ENCODE peak calls at places on chromosome 19, in ten cellular contexts. A is CD8-positive, alpha-beta T cell; B is BJ; N is brain microvascular endothelial cell; F is progenitor cell of endocrine pancreas; D is adrenal gland; O is thoracic aorta; X is AG04450; C is astrocyte of the spinal cord; T is endothelial cell. E is an unnamed sample.

GRCh38 chr19:39997595-39998216 is 846 bp downstream of the ZNF546 start:
- DNase-seq in A (no peak), B (no peak), N (no peak), F (no peak), D (no peak), O (no peak), X (no peak), C (no peak), T (no peak), E (no peak)

GRCh38 chr19:32651729-32652140 is 23.2 kb downstream of the ANKRD27 start:
- DNase-seq in A (no peak), B (no peak), N (peak), F (no peak), D (no peak), O (no peak), X (no peak), C (peak), T (no peak), E (peak)

GRCh38 chr19:1650627-1651009 is 1.8 kb downstream of the TCF3 start:
- DNase-seq in A (no peak), B (no peak), N (no peak), F (no peak), D (no peak), O (no peak), X (no peak), C (peak), T (no peak), E (no peak)

GRCh38 chr19:46813570-46814358 is 25.4 kb upstream of the SLC1A5 start:
- DNase-seq in A (no peak), B (no peak), N (peak), F (no peak), D (peak), O (no peak), X (no peak), C (peak), T (no peak), E (no peak)

GRCh38 chr19:19615086-19615485 is 3.4 kb downstream of the PBX4 start:
- DNase-seq in A (no peak), B (no peak), N (no peak), F (no peak), D (no peak), O (no peak), X (no peak), C (no peak), T (no peak), E (no peak)

GRCh38 chr19:19545128-19545591 is 7.1 kb downstream of the CILP2 start:
- DNase-seq in A (no peak), B (no peak), N (no peak), F (no peak), D (no peak), O (no peak), X (no peak), C (no peak), T (no peak), E (no peak)

GRCh38 chr19:23769691-23770468 is 11.2 kb upstream of the ZNF681 start:
- DNase-seq in A (no peak), B (no peak), N (no peak), F (no peak), D (no peak), O (no peak), X (no peak), C (no peak), T (no peak), E (no peak)

GRCh38 chr19:13492128-13492527 is 14.2 kb downstream of the CACNA1A start:
- DNase-seq in A (no peak), B (peak), N (peak), F (no peak), D (no peak), O (no peak), X (peak), C (peak), T (no peak), E (no peak)

GRCh38 chr19:48354332-48354992 is 9.3 kb downstream of the TMEM143 start:
- DNase-seq in A (no peak), B (no peak), N (peak), F (no peak), D (no peak), O (no peak), X (no peak), C (peak), T (no peak), E (no peak)

GRCh38 chr19:12985049-12985776 is 10.1 kb upstream of the NFIX start:
- DNase-seq in A (peak), B (no peak), N (peak), F (no peak), D (peak), O (no peak), X (no peak), C (peak), T (no peak), E (no peak)

GRCh38 chr19:686589-687297 is 8.5 kb downstream of the PRSS57 start:
- DNase-seq in A (no peak), B (no peak), N (no peak), F (no peak), D (no peak), O (no peak), X (no peak), C (no peak), T (no peak), E (no peak)

GRCh38 chr19:40962460-40962961 is 28.6 kb upstream of the CYP2B6 start:
- DNase-seq in A (no peak), B (peak), N (peak), F (no peak), D (peak), O (no peak), X (no peak), C (peak), T (no peak), E (no peak)

GRCh38 chr19:48135411-48135810 is 24.8 kb upstream of the PLA2G4C start:
- DNase-seq in A (no peak), B (no peak), N (no peak), F (no peak), D (no peak), O (no peak), X (no peak), C (no peak), T (no peak), E (no peak)

GRCh38 chr19:35557539-35558399 is 5.7 kb downstream of the ATP4A start:
- DNase-seq in A (no peak), B (no peak), N (peak), F (peak), D (peak), O (no peak), X (no peak), C (peak), T (peak), E (peak)

GRCh38 chr19:39927076-39927475 is 7.4 kb downstream of the FCGBP start:
- DNase-seq in A (no peak), B (no peak), N (no peak), F (no peak), D (no peak), O (no peak), X (no peak), C (no peak), T (no peak), E (no peak)

GRCh38 chr19:35040826-35041547 is 534 bp upstream of the HPN start:
- DNase-seq in A (no peak), B (no peak), N (no peak), F (peak), D (peak), O (peak), X (no peak), C (no peak), T (peak), E (peak)

DNA sequence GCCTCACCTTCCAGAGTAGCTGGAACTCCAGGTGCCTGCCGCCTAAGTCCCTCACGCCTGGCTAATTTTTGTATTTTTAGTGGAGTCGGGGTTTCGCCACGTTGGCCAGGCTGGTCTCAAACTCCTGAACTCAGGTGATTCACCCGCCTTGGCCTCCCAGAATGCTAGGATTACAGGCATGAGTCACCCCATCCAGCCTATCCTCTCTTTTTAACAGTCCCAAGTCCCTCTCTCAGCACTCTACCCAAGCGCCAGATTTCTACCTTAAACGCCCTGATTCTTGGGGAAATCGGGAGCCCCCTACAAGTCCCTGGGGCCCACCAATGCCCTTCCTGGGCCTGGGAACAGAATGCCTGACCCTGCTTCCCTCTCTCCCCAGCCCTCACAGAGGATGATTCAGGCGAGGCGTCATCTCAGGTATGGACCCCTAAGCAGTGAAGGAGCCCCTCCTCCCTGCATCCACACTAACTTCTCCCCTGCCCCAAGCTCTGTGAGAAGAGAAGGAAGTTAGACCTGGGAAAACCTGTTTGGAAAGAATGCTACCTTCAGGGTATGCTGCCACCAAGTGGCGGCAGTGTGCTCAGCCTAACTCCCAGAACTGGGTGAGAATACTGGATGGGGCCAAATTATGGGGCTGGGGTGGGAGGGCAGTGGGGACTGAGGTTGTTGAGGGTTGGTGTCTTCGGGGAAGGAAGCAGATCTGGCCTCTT is 20.8 kb upstream of the EBI3 start:
- DNase-seq in A (no peak), B (no peak), N (peak), F (no peak), D (no peak), O (no peak), X (no peak), C (peak), T (no peak), E (no peak)
- TF ChIP-seq CTCF in A (no peak), B (peak), N (peak), F (peak), D (peak), O (no peak), X (peak), C (peak), T (no peak), E (no peak)

GRCh38 chr19:17260842-17261325 is 3.7 kb downstream of the USHBP1 start:
- DNase-seq in A (peak), B (no peak), N (peak), F (peak), D (peak), O (no peak), X (no peak), C (peak), T (peak), E (peak)
- TF ChIP-seq CTCF in A (peak), B (peak), N (peak), F (peak), D (peak), O (peak), X (peak), C (peak), T (peak), E (peak)

GRCh38 chr19:49684251-49684982 is 5.0 kb upstream of the ADM5 start:
- DNase-seq in A (no peak), B (no peak), N (no peak), F (no peak), D (peak), O (no peak), X (no peak), C (no peak), T (no peak), E (no peak)
- TF ChIP-seq CTCF in A (no peak), B (peak), N (peak), F (peak), D (peak), O (peak), X (peak), C (peak), T (peak), E (peak)

GRCh38 chr19:7932930-7933300 is 7.0 kb upstream of the CTXN1 start:
- DNase-seq in A (no peak), B (no peak), N (no peak), F (no peak), D (no peak), O (no peak), X (no peak), C (no peak), T (no peak), E (no peak)

GRCh38 chr19:7933828-7934725 is 8.1 kb upstream of the CTXN1 start:
- DNase-seq in A (no peak), B (no peak), N (no peak), F (no peak), D (no peak), O (no peak), X (no peak), C (no peak), T (no peak), E (no peak)

GRCh38 chr19:7932276-7932929 is 6.5 kb upstream of the CTXN1 start:
- DNase-seq in A (no peak), B (no peak), N (no peak), F (no peak), D (peak), O (no peak), X (no peak), C (no peak), T (no peak), E (no peak)

GRCh38 chr19:7934766-7935165 is 8.7 kb downstream of the TIMM44 start:
- DNase-seq in A (no peak), B (no peak), N (no peak), F (no peak), D (no peak), O (no peak), X (no peak), C (no peak), T (no peak), E (no peak)

DNA sequence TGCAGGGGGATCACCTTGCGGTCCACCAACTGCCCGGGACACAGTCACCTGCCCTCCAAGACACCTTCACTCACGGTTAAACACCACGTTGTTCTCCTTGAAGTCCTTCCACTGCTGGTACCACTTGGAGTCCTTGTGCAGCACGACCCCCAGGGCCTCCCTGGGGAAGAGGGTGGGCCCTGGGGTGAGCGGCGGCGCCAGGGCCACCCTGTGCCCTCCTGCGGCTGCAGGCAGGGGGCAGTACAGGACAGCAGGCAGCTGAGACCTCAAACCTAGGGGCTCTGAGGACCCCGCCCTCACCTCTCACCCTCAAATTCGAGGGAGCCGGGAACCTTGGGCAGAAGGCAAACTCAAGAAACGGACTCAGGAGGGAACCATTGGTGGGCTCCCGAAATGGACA is 7.5 kb upstream of the CTXN1 start:
- DNase-seq in A (no peak), B (no peak), N (no peak), F (no peak), D (no peak), O (no peak), X (no peak), C (no peak), T (no peak), E (no peak)
- TF ChIP-seq CTCF in A (no peak), B (peak), N (peak), F (peak), D (peak), O (no peak), X (peak), C (peak), T (peak), E (peak)

GRCh38 chr19:28012361-28012760 is 1200.6 kb downstream of the UQCRFS1 start:
- DNase-seq in A (no peak), B (no peak), N (no peak), F (no peak), D (no peak), O (no peak), X (no peak), C (no peak), T (peak), E (no peak)
- TF ChIP-seq CTCF in A (no peak), B (no peak), N (no peak), F (peak), D (no peak), O (no peak), X (no peak), C (no peak), T (no peak), E (peak)

DNA sequence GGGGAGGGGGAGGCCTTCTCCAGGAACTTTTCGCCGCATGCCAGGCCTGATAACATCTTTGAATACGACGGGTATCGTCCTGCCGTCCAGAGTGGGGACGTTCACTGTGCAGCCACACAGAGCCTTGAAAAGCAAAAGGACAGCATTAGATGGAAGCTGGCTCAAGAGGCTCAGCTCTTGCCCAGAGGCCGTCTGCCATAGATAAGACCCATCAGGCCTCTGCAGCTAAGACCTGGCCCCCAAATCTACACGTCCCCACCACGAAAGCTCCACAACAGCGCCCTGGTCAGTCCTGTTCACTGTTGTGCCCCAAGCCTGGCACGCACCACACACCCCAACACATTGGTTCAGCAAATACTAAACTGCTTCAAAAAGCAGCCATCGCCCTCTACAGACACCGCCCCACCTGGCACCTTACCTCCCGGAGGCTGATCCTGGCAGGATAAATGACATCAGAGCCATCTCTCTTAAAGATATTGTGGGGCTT is 2.1 kb downstream of the DNAJB1 start:
- DNase-seq in A (no peak), B (no peak), N (no peak), F (no peak), D (no peak), O (no peak), X (no peak), C (no peak), T (no peak), E (no peak)
- TF ChIP-seq CTCF in A (no peak), B (no peak), N (no peak), F (no peak), D (no peak), O (no peak), X (no peak), C (no peak), T (no peak), E (no peak)

GRCh38 chr19:55809381-55810058 is 22.3 kb downstream of the NLRP11 start:
- DNase-seq in A (no peak), B (no peak), N (peak), F (no peak), D (peak), O (no peak), X (no peak), C (peak), T (no peak), E (peak)
- TF ChIP-seq CTCF in A (peak), B (peak), N (peak), F (no peak), D (peak), O (no peak), X (no peak), C (peak), T (no peak), E (peak)

E was measured in nephron progenitor cell.